ENCODE peak calls at places on chromosomes 16 and 17, in eight cellular contexts. M is stimulated activated CD4-positive, alpha-beta T cell treated with anti-CD3 and anti-CD28 coated beads, Interleukin-4, amount 100 ng/mL, for 4 hours; E is CD4-positive, CD25-positive, alpha-beta regulatory T cell; V is NCI-H2107; P is GDM1; C is heart left ventricle; G is NCI-H510A treated with DMSO at 0.1 percent for 48 hours; Q is pancreas. O is an unnamed sample.

GRCh38 chr16:20073203-20074088 is at the start of gene GPR139:
- DNase-seq in E (no peak), Q (no peak), P (no peak), G (peak), V (peak), M (no peak), C (no peak), O (no peak)

GRCh38 chr16:74501484-74502479 is 80.5 kb upstream of the CLEC18B start:
- DNase-seq in V (peak), P (no peak), C (no peak), Q (no peak), E (no peak), M (no peak), G (no peak), O (no peak)

GRCh38 chr16:66358231-66358630 is 8.3 kb upstream of the CDH5 start:
- DNase-seq in Q (no peak), M (no peak), G (no peak), P (no peak), C (no peak), V (no peak), E (no peak), O (no peak)

GRCh38 chr16:71360378-71360777 is 1.9 kb downstream of the CALB2 start:
- DNase-seq in M (no peak), P (no peak), E (no peak), Q (no peak), V (no peak), G (no peak), C (no peak), O (no peak)

GRCh38 chr16:71367243-71367976 is 8.9 kb downstream of the CALB2 start:
- DNase-seq in P (peak), M (no peak), V (peak), Q (no peak), C (no peak), G (peak), E (peak), O (no peak)

GRCh38 chr16:19929062-19929511 is 44.4 kb upstream of the GPRC5B start:
- DNase-seq in V (no peak), Q (no peak), M (no peak), C (no peak), P (no peak), E (no peak), G (no peak), O (no peak)

GRCh38 chr17:15029469-15029868 is 235.7 kb downstream of the PMP22 start:
- DNase-seq in Q (no peak), E (no peak), V (no peak), G (no peak), C (no peak), P (no peak), M (no peak), O (no peak)

GRCh38 chr16:57622361-57623250 is 5.8 kb upstream of the ADGRG1 start:
- DNase-seq in C (no peak), Q (no peak), E (no peak), G (no peak), M (no peak), V (no peak), P (no peak), O (no peak)

GRCh38 chr16:77424841-77425604 is 9.8 kb downstream of the ADAMTS18 start:
- DNase-seq in V (no peak), G (no peak), E (no peak), P (no peak), Q (no peak), M (no peak), C (no peak), O (no peak)

GRCh38 chr16:17578921-17579876 is 108.4 kb upstream of the XYLT1 start:
- DNase-seq in G (peak), C (peak), E (peak), M (peak), Q (peak), V (no peak), P (peak), O (peak)

GRCh38 chr17:49588726-49589555 is 13.3 kb downstream of the NXPH3 start:
- DNase-seq in G (no peak), C (no peak), M (no peak), V (no peak), E (no peak), P (no peak), Q (no peak), O (no peak)

GRCh38 chr17:13699261-13699660 is 97.5 kb upstream of the HS3ST3A1 start:
- DNase-seq in C (no peak), Q (no peak), P (no peak), M (no peak), E (no peak), V (no peak), G (no peak), O (no peak)

GRCh38 chr16:3054965-3055733 is 8.8 kb downstream of the MMP25 start:
- DNase-seq in Q (no peak), P (no peak), G (no peak), E (peak), V (no peak), M (no peak), C (no peak), O (no peak)

GRCh38 chr17:42623732-42624596 is 14.5 kb downstream of the TUBG1 start:
- DNase-seq in G (peak), Q (peak), M (no peak), C (no peak), E (peak), P (no peak), V (peak), O (peak)

GRCh38 chr17:37405955-37406634 is 541 bp downstream of the ACACA start:
- DNase-seq in V (no peak), Q (no peak), P (no peak), G (peak), C (no peak), E (no peak), M (no peak), O (no peak)

GRCh38 chr17:56112086-56112485 is 41.2 kb upstream of the ANKFN1 start:
- DNase-seq in G (no peak), C (no peak), Q (no peak), E (no peak), M (no peak), P (no peak), V (no peak), O (no peak)

GRCh38 chr17:9999948-10000695 is 95.1 kb upstream of the RCVRN start:
- DNase-seq in V (no peak), Q (no peak), E (no peak), M (no peak), C (no peak), P (no peak), G (no peak), O (no peak)

GRCh38 chr16:1019934-1020305 is 38.4 kb downstream of the SOX8 start:
- DNase-seq in M (no peak), Q (no peak), C (no peak), G (no peak), E (no peak), V (no peak), P (no peak), O (no peak)

GRCh38 chr17:2849327-2849670 is 53.1 kb downstream of the RAP1GAP2 start:
- DNase-seq in M (no peak), V (no peak), G (no peak), Q (no peak), P (no peak), C (no peak), E (no peak), O (no peak)

GRCh38 chr17:72985882-72986720 is 106.4 kb downstream of the SLC39A11 start:
- DNase-seq in C (peak), Q (peak), V (peak), P (peak), E (peak), G (peak), M (peak), O (peak)

GRCh38 chr16:65071371-65072311 is 50.2 kb downstream of the CDH11 start:
- DNase-seq in C (no peak), E (no peak), M (no peak), Q (no peak), P (no peak), G (no peak), V (no peak), O (no peak)

GRCh38 chr17:63390090-63390489 is 56.0 kb downstream of the CYB561 start:
- DNase-seq in Q (no peak), M (no peak), E (no peak), G (no peak), V (no peak), P (no peak), C (no peak), O (no peak)

GRCh38 chr16:12440233-12440530 is 363.5 kb downstream of the CPPED1 start:
- DNase-seq in M (no peak), G (no peak), V (no peak), P (no peak), E (no peak), C (no peak), Q (no peak), O (no peak)

GRCh38 chr17:4436846-4437245 is 3.1 kb downstream of the SPNS3 start:
- DNase-seq in C (no peak), V (no peak), Q (no peak), E (no peak), P (peak), M (no peak), G (no peak), O (no peak)

GRCh38 chr17:65994679-65995078 is 197.3 kb downstream of the CEP112 start:
- DNase-seq in V (no peak), M (no peak), G (no peak), E (no peak), P (no peak), C (no peak), Q (no peak), O (no peak)

GRCh38 chr16:19853973-19854876 is 30.4 kb downstream of the GPRC5B start:
- DNase-seq in P (no peak), Q (no peak), E (no peak), V (peak), C (no peak), M (no peak), G (no peak), O (no peak)

GRCh38 chr16:88510091-88510719 is 57.1 kb downstream of the ZFPM1 start:
- DNase-seq in E (no peak), C (no peak), V (peak), G (no peak), P (no peak), M (no peak), Q (no peak), O (no peak)

GRCh38 chr17:76791053-76791980 is 53.4 kb downstream of the MFSD11 start:
- DNase-seq in C (no peak), Q (peak), G (no peak), P (peak), M (peak), E (peak), V (no peak), O (no peak)

O was measured in NCI-H2029 treated with DMSO at 0.1 percent for 48 hours.